ENCODE peak calls at places on chromosomes 6 and 20, in nine cellular contexts. O is uterus; X is astrocyte of the spinal cord; H is stromal cell of bone marrow; J is IMR-90; S is activated T-cell treated with anti-CD3 and anti-CD28 coated beads, Interleukin-2, amount 50 U/mL, for 72 hours; E is T-helper 9 cell; I is effector memory CD4-positive, alpha-beta T cell; C is AG09309. V is an unnamed sample.

GRCh38 chr20:22499475-22500174 is 84.7 kb downstream of the FOXA2 start:
- DNase-seq in O (no peak), X (no peak), H (no peak), J (no peak), S (no peak), E (no peak), I (no peak), C (no peak), V (no peak)

GRCh38 chr6:52049252-52050050 is 38.0 kb downstream of the PKHD1 start:
- DNase-seq in O (no peak), X (peak), H (peak), J (peak), S (no peak), E (no peak), I (no peak), C (peak), V (peak)

GRCh38 chr6:39843305-39844020 is 51.3 kb downstream of the DAAM2 start:
- DNase-seq in O (no peak), X (no peak), H (no peak), J (peak), S (no peak), E (no peak), I (no peak), C (no peak), V (no peak)

GRCh38 chr20:40797425-40797824 is 108.4 kb upstream of the MAFB start:
- DNase-seq in O (no peak), X (peak), H (peak), J (peak), S (no peak), E (no peak), I (no peak), C (no peak), V (peak)

GRCh38 chr6:118468682-118469465 is 79.2 kb upstream of the PLN start:
- DNase-seq in O (no peak), X (peak), H (no peak), J (peak), S (no peak), E (no peak), I (no peak), C (no peak), V (no peak)

GRCh38 chr6:90458353-90459224 is 128.3 kb downstream of the MAP3K7 start:
- DNase-seq in O (no peak), X (no peak), H (no peak), J (no peak), S (peak), E (peak), I (peak), C (no peak), V (peak)

GRCh38 chr20:7144464-7144863 is 377.0 kb downstream of the BMP2 start:
- DNase-seq in O (no peak), X (no peak), H (no peak), J (no peak), S (no peak), E (no peak), I (no peak), C (no peak), V (peak)

GRCh38 chr6:110328231-110328630 is 29.9 kb downstream of the METTL24 start:
- DNase-seq in O (no peak), X (peak), H (no peak), J (peak), S (no peak), E (no peak), I (no peak), C (peak), V (peak)

GRCh38 chr6:105178110-105178509 is 1.7 kb downstream of the POPDC3 start:
- DNase-seq in O (no peak), X (peak), H (peak), J (peak), S (no peak), E (no peak), I (no peak), C (peak), V (peak)

GRCh38 chr20:1894471-1894950 is 696 bp upstream of the SIRPA start:
- DNase-seq in O (peak), X (peak), H (no peak), J (peak), S (peak), E (no peak), I (no peak), C (no peak), V (peak)

GRCh38 chr20:3890410-3890751 is 1.2 kb downstream of the PANK2 start:
- DNase-seq in O (no peak), X (peak), H (no peak), J (peak), S (no peak), E (no peak), I (no peak), C (no peak), V (peak)

GRCh38 chr6:111727041-111727440 is 121.4 kb upstream of the TRAF3IP2 start:
- DNase-seq in O (no peak), X (peak), H (no peak), J (peak), S (no peak), E (no peak), I (no peak), C (peak), V (no peak)

GRCh38 chr6:26175428-26176181 is 88.4 kb downstream of the HFE start:
- DNase-seq in O (no peak), X (peak), H (no peak), J (peak), S (peak), E (peak), I (no peak), C (no peak), V (peak)

GRCh38 chr6:111487656-111488055 is 4.6 kb upstream of the REV3L start:
- DNase-seq in O (no peak), X (peak), H (peak), J (peak), S (no peak), E (no peak), I (no peak), C (peak), V (peak)

GRCh38 chr6:45075246-45075645 is 252.9 kb upstream of the RUNX2 start:
- DNase-seq in O (no peak), X (peak), H (peak), J (peak), S (no peak), E (no peak), I (no peak), C (peak), V (peak)

GRCh38 chr6:52731719-52732118 is 31.6 kb downstream of the GSTA2 start:
- DNase-seq in O (no peak), X (no peak), H (no peak), J (no peak), S (no peak), E (no peak), I (no peak), C (no peak), V (no peak)

GRCh38 chr20:61499859-61500258 is 247.8 kb downstream of the CDH4 start:
- DNase-seq in O (no peak), X (peak), H (no peak), J (peak), S (no peak), E (no peak), I (no peak), C (no peak), V (no peak)

GRCh38 chr6:25017932-25018581 is 82.3 kb upstream of the RIPOR2 start:
- DNase-seq in O (peak), X (peak), H (peak), J (peak), S (peak), E (peak), I (peak), C (no peak), V (peak)

GRCh38 chr6:45423111-45423900 is 45.6 kb upstream of the SUPT3H start:
- DNase-seq in O (no peak), X (no peak), H (no peak), J (no peak), S (peak), E (peak), I (peak), C (no peak), V (no peak)

GRCh38 chr6:165571068-165571682 is 91.9 kb downstream of the PDE10A start:
- DNase-seq in O (no peak), X (peak), H (no peak), J (peak), S (no peak), E (no peak), I (no peak), C (no peak), V (peak)

GRCh38 chr6:3545156-3545555 is 88.3 kb upstream of the SLC22A23 start:
- DNase-seq in O (no peak), X (no peak), H (no peak), J (no peak), S (no peak), E (no peak), I (no peak), C (no peak), V (no peak)

GRCh38 chr20:14820771-14821170 is 483.4 kb upstream of the FLRT3 start:
- DNase-seq in O (no peak), X (no peak), H (peak), J (no peak), S (no peak), E (no peak), I (no peak), C (no peak), V (no peak)

GRCh38 chr6:33631971-33632585 is 11.0 kb downstream of the ITPR3 start:
- DNase-seq in O (no peak), X (no peak), H (no peak), J (no peak), S (no peak), E (no peak), I (no peak), C (no peak), V (no peak)

GRCh38 chr20:58086763-58087566 is 141.5 kb downstream of the ANKRD60 start:
- DNase-seq in O (peak), X (peak), H (no peak), J (peak), S (peak), E (no peak), I (no peak), C (peak), V (peak)

GRCh38 chr6:137363805-137364138 is 130.4 kb downstream of the OLIG3 start:
- DNase-seq in O (no peak), X (peak), H (no peak), J (no peak), S (no peak), E (no peak), I (no peak), C (no peak), V (no peak)

GRCh38 chr6:156395276-156395675 is 381.9 kb upstream of the ARID1B start:
- DNase-seq in O (no peak), X (no peak), H (no peak), J (no peak), S (peak), E (peak), I (no peak), C (no peak), V (no peak)

GRCh38 chr6:148617522-148617921 is 129.3 kb upstream of the UST start:
- DNase-seq in O (no peak), X (no peak), H (no peak), J (peak), S (no peak), E (no peak), I (no peak), C (peak), V (no peak)

GRCh38 chr6:34709386-34709785 is 12.8 kb upstream of the ILRUN start:
- DNase-seq in O (peak), X (peak), H (peak), J (peak), S (no peak), E (no peak), I (no peak), C (no peak), V (peak)

GRCh38 chr20:61732511-61733210 is 333.0 kb downstream of the TAF4 start:
- DNase-seq in O (no peak), X (no peak), H (no peak), J (no peak), S (no peak), E (no peak), I (no peak), C (no peak), V (no peak)

GRCh38 chr6:20379231-20379630 is 22.4 kb upstream of the E2F3 start:
- DNase-seq in O (no peak), X (no peak), H (no peak), J (no peak), S (no peak), E (no peak), I (no peak), C (no peak), V (peak)

GRCh38 chr6:115972679-115973078 is 88.0 kb downstream of the FRK start:
- DNase-seq in O (no peak), X (no peak), H (no peak), J (no peak), S (no peak), E (no peak), I (no peak), C (no peak), V (no peak)

GRCh38 chr6:108368431-108369030 is 73.7 kb downstream of the AFG1L start:
- DNase-seq in O (no peak), X (no peak), H (no peak), J (no peak), S (no peak), E (no peak), I (no peak), C (no peak), V (no peak)

GRCh38 chr6:154448448-154449096 is 61.9 kb downstream of the CNKSR3 start:
- DNase-seq in O (peak), X (peak), H (peak), J (peak), S (no peak), E (no peak), I (no peak), C (peak), V (peak)

GRCh38 chr6:20025681-20026080 is 186.6 kb downstream of the MBOAT1 start:
- DNase-seq in O (no peak), X (no peak), H (no peak), J (no peak), S (no peak), E (no peak), I (no peak), C (no peak), V (no peak)

GRCh38 chr6:138722425-138723371 is 50.9 kb upstream of the CCDC28A start:
- DNase-seq in O (no peak), X (peak), H (peak), J (peak), S (no peak), E (no peak), I (no peak), C (peak), V (peak)

GRCh38 chr20:46583411-46584214 is 33.2 kb upstream of the OCSTAMP start:
- DNase-seq in O (no peak), X (no peak), H (no peak), J (no peak), S (no peak), E (no peak), I (no peak), C (no peak), V (no peak)

GRCh38 chr6:31083742-31084354 is 28.5 kb downstream of the C6orf15 start:
- DNase-seq in O (no peak), X (peak), H (peak), J (peak), S (peak), E (peak), I (no peak), C (no peak), V (peak)